ENCODE peak calls at places on chromosomes 13 and 19, in four cellular contexts. O is iris pigment epithelial cell; A is Ammon's horn; Q is stimulated activated CD4-positive, alpha-beta T cell treated with anti-CD3 and anti-CD28 coated beads, Interleukin-4, amount 100 ng/mL, for 1 hour. V is an unnamed sample.

GRCh38 chr19:49411681-49412321 is 11.4 kb downstream of the PTH2 start:
- DNase-seq in O (no peak), A (no peak), Q (no peak), V (no peak)

GRCh38 chr19:50413531-50413930 is 5.2 kb upstream of the SPIB start:
- DNase-seq in O (no peak), A (no peak), Q (no peak), V (no peak)

GRCh38 chr19:43790587-43790986 is 9.8 kb upstream of the KCNN4 start:
- DNase-seq in O (no peak), A (no peak), Q (no peak), V (peak)

GRCh38 chr19:48484931-48485612 is 15.9 kb downstream of the CYTH2 start:
- DNase-seq in O (no peak), A (no peak), Q (no peak), V (no peak)

GRCh38 chr19:5452594-5453565 is 2.3 kb upstream of the ZNRF4 start:
- DNase-seq in O (peak), A (no peak), Q (no peak), V (no peak)

GRCh38 chr13:35856084-35856483 is 275.1 kb downstream of the DCLK1 start:
- DNase-seq in O (no peak), A (no peak), Q (no peak), V (no peak)

GRCh38 chr19:53057904-53058579 is 13.5 kb downstream of the ERVV-2 start:
- DNase-seq in O (no peak), A (no peak), Q (no peak), V (no peak)

GRCh38 chr19:3146677-3147100 is 10.9 kb downstream of the GNA15 start:
- DNase-seq in O (no peak), A (no peak), Q (peak), V (peak)

GRCh38 chr19:53847555-53847954 is 20.1 kb upstream of the MYADM start:
- DNase-seq in O (no peak), A (no peak), Q (no peak), V (no peak)

GRCh38 chr13:96200810-96201209 is 110.9 kb downstream of the HS6ST3 start:
- DNase-seq in O (no peak), A (no peak), Q (no peak), V (no peak)

GRCh38 chr19:29798783-29799182 is 13.0 kb upstream of the CCNE1 start:
- DNase-seq in O (peak), A (no peak), Q (no peak), V (no peak)

GRCh38 chr19:31054430-31054829 is 294.8 kb downstream of the TSHZ3 start:
- DNase-seq in O (peak), A (peak), Q (peak), V (no peak)

GRCh38 chr19:43105496-43105895 is 23.0 kb upstream of the PSG2 start:
- DNase-seq in O (no peak), A (no peak), Q (no peak), V (no peak)

GRCh38 chr19:58558066-58558622 is at the start of gene UBE2M:
- DNase-seq in O (peak), A (no peak), Q (peak), V (peak)

GRCh38 chr13:73224708-73225107 is 165.9 kb downstream of the KLF5 start:
- DNase-seq in O (peak), A (no peak), Q (no peak), V (no peak)

GRCh38 chr13:93635687-93636086 is 409.1 kb downstream of the GPC6 start:
- DNase-seq in O (peak), A (no peak), Q (no peak), V (no peak)

GRCh38 chr13:40974460-40975407 is 44.4 kb downstream of the ELF1 start:
- DNase-seq in O (peak), A (peak), Q (no peak), V (no peak)

GRCh38 chr13:113297370-113297871 is 382 bp downstream of the LAMP1 start:
- DNase-seq in O (peak), A (no peak), Q (peak), V (no peak)

GRCh38 chr19:39160889-39161672 is 35.5 kb downstream of the PAK4 start:
- DNase-seq in O (peak), A (no peak), Q (no peak), V (no peak)

GRCh38 chr19:49447485-49448431 is 3.9 kb downstream of the PIH1D1 start:
- DNase-seq in O (no peak), A (no peak), Q (peak), V (no peak)

GRCh38 chr13:95432141-95432540 is 120.4 kb upstream of the CLDN10 start:
- DNase-seq in O (no peak), A (no peak), Q (no peak), V (no peak)

GRCh38 chr13:97276862-97277269 is 54.7 kb downstream of the MBNL2 start:
- DNase-seq in O (no peak), A (no peak), Q (no peak), V (no peak)

GRCh38 chr19:50349277-50350057 is 16.0 kb downstream of the NAPSA start:
- DNase-seq in O (no peak), A (no peak), Q (no peak), V (peak)

GRCh38 chr19:48819366-48819816 is 8.6 kb upstream of the BCAT2 start:
- DNase-seq in O (peak), A (peak), Q (no peak), V (peak)

GRCh38 chr13:56501750-56502149 is 639.0 kb upstream of the PRR20A start:
- DNase-seq in O (no peak), A (no peak), Q (no peak), V (no peak)

GRCh38 chr19:40413291-40413994 is at the start of gene PRX:
- DNase-seq in O (no peak), A (no peak), Q (no peak), V (no peak)

GRCh38 chr19:54478677-54479266 is 5.7 kb upstream of the CDC42EP5 start:
- DNase-seq in O (peak), A (peak), Q (no peak), V (no peak)

GRCh38 chr19:7968008-7968795 is 24.7 kb upstream of the TIMM44 start:
- DNase-seq in O (no peak), A (no peak), Q (no peak), V (no peak)

GRCh38 chr13:41179593-41180250 is 14.6 kb downstream of the KBTBD7 start:
- DNase-seq in O (peak), A (no peak), Q (no peak), V (no peak)

GRCh38 chr13:94886191-94886590 is 173.8 kb upstream of the SOX21 start:
- DNase-seq in O (peak), A (no peak), Q (no peak), V (no peak)

V was measured in upper lobe of right lung.